ENCODE peak calls at places on chromosomes 5 and 9, in ten cellular contexts. L is tibial nerve; M is SJSA1; O is fibroblast of lung; Y is CD4-positive, CD25-positive, alpha-beta regulatory T cell; A is cardiac muscle cell; W is H1; C is WERI-Rb-1; Z is foreskin keratinocyte; T is CD8-positive, alpha-beta T cell. H is an unnamed sample.

GRCh38 chr5:150498501-150498900 is 9.4 kb upstream of the NDST1 start:
- DNase-seq in L (no peak), M (no peak), O (no peak), Y (no peak), A (no peak), W (peak), C (no peak), Z (no peak), T (no peak), H (no peak)

GRCh38 chr5:139386039-139386438 is 2.9 kb upstream of the SLC23A1 start:
- DNase-seq in L (no peak), M (no peak), O (no peak), Y (no peak), A (no peak), W (no peak), C (no peak), Z (peak), T (no peak), H (no peak)

GRCh38 chr5:168215646-168216045 is 75.8 kb upstream of the WWC1 start:
- DNase-seq in L (no peak), M (no peak), O (no peak), Y (no peak), A (no peak), W (no peak), C (no peak), Z (no peak), T (no peak), H (no peak)

GRCh38 chr9:16312962-16313546 is 557.4 kb downstream of the BNC2 start:
- DNase-seq in L (no peak), M (no peak), O (no peak), Y (no peak), A (no peak), W (no peak), C (no peak), Z (no peak), T (no peak), H (no peak)

GRCh38 chr9:8728910-8729309 is 929.3 kb upstream of the DMAC1 start:
- DNase-seq in L (no peak), M (no peak), O (no peak), Y (no peak), A (no peak), W (no peak), C (no peak), Z (no peak), T (no peak), H (no peak)

GRCh38 chr5:94672746-94673145 is 54.3 kb downstream of the SLF1 start:
- DNase-seq in L (no peak), M (no peak), O (no peak), Y (no peak), A (no peak), W (no peak), C (no peak), Z (no peak), T (no peak), H (no peak)

GRCh38 chr5:72138943-72139467 is 31.7 kb downstream of the MAP1B start:
- DNase-seq in L (no peak), M (peak), O (peak), Y (no peak), A (no peak), W (no peak), C (no peak), Z (peak), T (no peak), H (no peak)

GRCh38 chr9:14780251-14780650 is 57.7 kb upstream of the CER1 start:
- DNase-seq in L (no peak), M (no peak), O (no peak), Y (no peak), A (no peak), W (no peak), C (no peak), Z (no peak), T (no peak), H (no peak)

GRCh38 chr9:131020388-131020787 is 11.4 kb downstream of the LAMC3 start:
- DNase-seq in L (no peak), M (no peak), O (peak), Y (no peak), A (no peak), W (no peak), C (no peak), Z (peak), T (no peak), H (peak)

GRCh38 chr9:101485873-101486692 is 47.6 kb upstream of the RNF20 start:
- DNase-seq in L (no peak), M (no peak), O (peak), Y (no peak), A (peak), W (peak), C (peak), Z (no peak), T (no peak), H (peak)

DNA sequence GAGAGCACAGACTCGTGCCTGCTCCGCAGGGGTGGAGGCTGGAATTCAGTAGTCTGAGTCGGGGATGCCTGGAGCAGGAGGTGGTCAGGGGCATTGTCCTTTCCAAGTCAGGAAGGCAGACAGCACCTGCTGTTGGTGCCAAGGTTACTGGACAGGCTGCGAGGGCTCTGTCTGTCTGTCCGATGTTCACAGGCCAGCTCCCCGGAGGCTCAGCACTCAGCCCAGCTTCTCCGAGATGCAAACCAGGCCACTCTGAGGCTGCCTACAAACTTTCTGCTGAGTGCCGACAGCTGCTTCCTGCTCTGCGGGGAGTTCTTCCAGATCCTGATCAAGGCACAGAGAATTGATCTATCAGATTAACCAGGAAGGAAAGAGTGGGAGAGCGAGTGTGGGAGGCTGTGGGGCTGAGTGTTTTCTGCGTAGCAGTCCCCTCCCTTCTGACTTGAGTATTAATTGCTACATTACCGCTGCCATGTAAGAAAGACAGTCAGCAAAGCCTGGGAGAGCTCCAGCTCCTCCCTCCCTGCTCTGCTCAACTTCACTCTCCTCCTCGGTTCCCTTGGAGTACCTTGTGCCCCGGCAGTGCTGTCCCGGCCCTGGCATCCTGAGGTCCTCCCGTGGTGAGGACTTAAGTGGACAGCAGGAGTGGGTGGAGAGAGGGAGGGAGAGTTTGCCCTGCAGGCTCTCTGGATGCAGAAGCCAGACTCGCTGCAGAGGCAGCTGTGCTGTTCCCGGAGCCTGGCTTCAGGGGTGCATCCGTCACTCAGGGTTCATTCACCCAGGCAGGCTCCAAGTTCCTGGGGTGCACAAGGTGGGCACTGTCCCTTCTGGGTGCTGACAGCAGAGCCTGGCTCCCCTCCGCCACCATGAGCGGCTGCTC is 35.9 kb downstream of the KCNMB1 start:
- DNase-seq in L (no peak), M (no peak), O (no peak), Y (no peak), A (peak), W (peak), C (no peak), Z (no peak), T (no peak), H (no peak)
- H3K27ac ChIP-seq in L (no peak), M (no peak), O (no peak), Y (no peak), A (peak), W (no peak), C (no peak), Z (no peak), T (no peak), H (no peak)

DNA sequence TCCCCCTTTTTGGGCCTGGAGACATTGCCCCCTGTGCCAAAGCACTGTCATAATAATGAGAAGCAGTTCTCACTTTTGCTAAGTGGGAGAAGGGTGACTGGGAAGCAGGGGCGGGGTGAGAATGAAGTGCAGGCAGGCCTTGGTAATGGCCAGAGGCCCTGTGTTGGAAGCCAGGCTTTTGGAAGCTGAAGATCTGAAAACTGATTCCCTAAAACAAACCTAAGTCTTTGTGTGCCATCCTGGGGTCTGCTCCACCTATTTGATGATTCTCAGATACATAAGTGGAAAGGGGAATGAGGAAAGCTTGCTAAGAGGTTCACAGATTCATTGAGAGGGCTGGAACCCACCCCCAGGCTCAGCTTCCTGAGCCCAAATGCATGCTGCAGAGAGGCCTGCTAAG is 74.9 kb downstream of the NSG2 start:
- DNase-seq in L (no peak), M (no peak), O (no peak), Y (no peak), A (peak), W (no peak), C (no peak), Z (no peak), T (no peak), H (no peak)
- H3K27ac ChIP-seq in L (no peak), M (no peak), O (no peak), Y (no peak), A (no peak), W (no peak), C (no peak), Z (no peak), T (no peak), H (no peak)

DNA sequence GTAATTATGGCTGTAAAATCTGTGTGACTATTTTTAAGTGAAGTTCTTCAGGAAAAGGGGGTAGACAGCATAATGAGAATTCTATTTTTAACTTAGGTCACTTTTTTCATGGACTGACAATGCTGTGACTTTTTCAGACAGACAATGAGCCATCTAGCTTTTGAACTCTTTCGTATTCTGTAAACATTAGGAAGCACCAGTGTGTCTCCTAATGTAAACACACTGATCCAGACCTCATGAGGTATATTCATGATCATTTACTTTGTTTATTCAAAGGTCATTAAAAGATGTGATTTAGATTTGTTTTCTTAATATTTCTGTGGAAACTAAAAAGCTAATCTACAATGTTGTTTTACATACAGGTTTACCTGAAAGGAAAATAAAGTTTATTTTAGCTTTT is 352.6 kb downstream of the ADGRV1 start:
- DNase-seq in L (no peak), M (no peak), O (no peak), Y (no peak), A (no peak), W (no peak), C (no peak), Z (no peak), T (no peak), H (no peak)
- H3K27ac ChIP-seq in L (no peak), M (no peak), O (no peak), Y (no peak), A (no peak), W (no peak), C (no peak), Z (no peak), T (no peak), H (no peak)

GRCh38 chr9:1120500-1120899 is 70.3 kb downstream of the DMRT2 start:
- DNase-seq in L (no peak), M (no peak), O (no peak), Y (no peak), A (no peak), W (no peak), C (no peak), Z (no peak), T (no peak), H (no peak)

GRCh38 chr9:1117439-1117838 is 67.3 kb downstream of the DMRT2 start:
- DNase-seq in L (no peak), M (no peak), O (no peak), Y (no peak), A (no peak), W (no peak), C (no peak), Z (no peak), T (no peak), H (no peak)

GRCh38 chr9:1115370-1115769 is 65.2 kb downstream of the DMRT2 start:
- DNase-seq in L (no peak), M (no peak), O (no peak), Y (no peak), A (no peak), W (no peak), C (no peak), Z (no peak), T (no peak), H (no peak)
- H3K27ac ChIP-seq in L (no peak), M (no peak), O (no peak), Y (no peak), A (no peak), W (no peak), C (no peak), Z (no peak), T (no peak), H (no peak)

GRCh38 chr5:43042626-43043399 is 2.7 kb upstream of the ANXA2R start:
- DNase-seq in L (peak), M (peak), O (peak), Y (peak), A (peak), W (peak), C (no peak), Z (peak), T (peak), H (peak)
- H3K27ac ChIP-seq in L (peak), M (peak), O (peak), Y (peak), A (no peak), W (no peak), C (no peak), Z (peak), T (peak), H (peak)

GRCh38 chr9:97518909-97519307 is 17.4 kb downstream of the TMOD1 start:
- DNase-seq in L (peak), M (peak), O (peak), Y (no peak), A (no peak), W (no peak), C (no peak), Z (no peak), T (no peak), H (peak)
- H3K27ac ChIP-seq in L (no peak), M (no peak), O (no peak), Y (no peak), A (peak), W (no peak), C (no peak), Z (no peak), T (no peak), H (peak)

GRCh38 chr9:93473411-93473810 is 20.0 kb upstream of the FAM120AOS start:
- DNase-seq in L (no peak), M (no peak), O (peak), Y (no peak), A (no peak), W (no peak), C (no peak), Z (no peak), T (no peak), H (no peak)
- H3K27ac ChIP-seq in L (no peak), M (no peak), O (no peak), Y (no peak), A (no peak), W (no peak), C (no peak), Z (no peak), T (no peak), H (no peak)

DNA sequence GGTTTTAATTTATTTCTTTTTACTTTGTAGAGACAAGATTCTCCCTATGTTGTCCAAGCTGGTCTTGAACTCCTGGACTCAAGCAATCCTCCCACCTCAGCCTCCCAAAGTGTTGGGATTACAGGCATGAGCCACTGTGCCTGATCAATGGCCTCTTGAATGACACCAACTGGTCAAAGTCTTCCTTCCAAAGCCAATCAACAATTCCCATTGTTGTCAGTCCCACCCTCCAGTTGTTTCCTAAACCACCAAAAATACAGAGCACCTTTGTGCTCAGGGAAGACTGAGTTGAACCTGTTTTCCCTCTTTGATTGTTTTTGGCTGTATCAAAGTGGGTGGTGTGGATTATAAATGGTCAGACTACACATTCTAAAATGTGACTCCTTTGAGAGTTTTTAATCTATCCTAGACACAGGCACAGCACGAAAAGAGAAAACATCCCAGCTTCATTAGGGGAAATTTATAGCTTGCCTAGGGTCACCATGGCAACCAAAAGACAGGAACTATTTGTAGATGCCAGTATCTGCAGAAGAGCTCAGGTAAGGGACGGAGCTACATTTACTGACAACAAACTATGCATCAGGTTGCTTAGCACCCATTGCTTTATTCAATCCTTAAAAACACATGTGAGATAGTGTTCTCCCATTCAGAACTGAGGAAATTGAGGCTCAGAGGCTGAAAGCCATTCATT is 27.6 kb upstream of the ATP6V1G1 start:
- DNase-seq in L (no peak), M (no peak), O (no peak), Y (no peak), A (no peak), W (no peak), C (no peak), Z (no peak), T (no peak), H (no peak)
- H3K27ac ChIP-seq in L (no peak), M (no peak), O (no peak), Y (no peak), A (no peak), W (no peak), C (no peak), Z (no peak), T (no peak), H (no peak)

GRCh38 chr9:29873579-29873978 is 2300.3 kb upstream of the C9orf72 start:
- DNase-seq in L (no peak), M (no peak), O (no peak), Y (no peak), A (no peak), W (no peak), C (no peak), Z (no peak), T (no peak), H (no peak)
- H3K27ac ChIP-seq in L (no peak), M (no peak), O (no peak), Y (no peak), A (no peak), W (no peak), C (no peak), Z (no peak), T (no peak), H (no peak)